ENCODE peak calls at places on chromosome 6, in eight cellular contexts. One of them, this sample, is unnamed.

GRCh38 chr6:11103065-11103464 is 8.5 kb downstream of the ERVFRD-1 start:
- DNase-seq in epithelial cell of esophagus: no peak
- DNase-seq in AG04449: no peak
- DNase-seq in AG04450: no peak
- DNase-seq in fibroblast of lung: no peak
- DNase-seq in breast epithelium: no peak
- DNase-seq in fibroblast of pulmonary artery: no peak
- DNase-seq in hepatocyte: no peak
- DNase-seq in this sample: no peak

GRCh38 chr6:133396630-133397335 is 155.6 kb downstream of the EYA4 start:
- DNase-seq in breast epithelium: no peak
- DNase-seq in epithelial cell of esophagus: no peak
- DNase-seq in fibroblast of pulmonary artery: no peak
- DNase-seq in AG04449: no peak
- DNase-seq in AG04450: no peak
- DNase-seq in fibroblast of lung: no peak
- DNase-seq in hepatocyte: no peak
- DNase-seq in this sample: no peak

GRCh38 chr6:38039497-38039896 is 220.0 kb downstream of the ZFAND3 start:
- DNase-seq in breast epithelium: no peak
- DNase-seq in fibroblast of lung: no peak
- DNase-seq in hepatocyte: no peak
- DNase-seq in fibroblast of pulmonary artery: no peak
- DNase-seq in epithelial cell of esophagus: no peak
- DNase-seq in AG04449: no peak
- DNase-seq in AG04450: no peak
- DNase-seq in this sample: no peak

GRCh38 chr6:75657327-75657726 is 55.6 kb downstream of the SENP6 start:
- DNase-seq in fibroblast of pulmonary artery: no peak
- DNase-seq in epithelial cell of esophagus: no peak
- DNase-seq in breast epithelium: no peak
- DNase-seq in fibroblast of lung: no peak
- DNase-seq in AG04450: no peak
- DNase-seq in AG04449: no peak
- DNase-seq in hepatocyte: no peak
- DNase-seq in this sample: no peak

GRCh38 chr6:104182811-104183210 is 676.9 kb downstream of the HACE1 start:
- DNase-seq in epithelial cell of esophagus: peak; percentile 89
- DNase-seq in breast epithelium: no peak
- DNase-seq in AG04450: no peak
- DNase-seq in fibroblast of pulmonary artery: peak; percentile 40
- DNase-seq in AG04449: no peak
- DNase-seq in hepatocyte: peak; percentile 9
- DNase-seq in fibroblast of lung: no peak
- DNase-seq in this sample: peak; percentile 19

GRCh38 chr6:121430514-121431460 is 4.7 kb upstream of the GJA1 start:
- DNase-seq in hepatocyte: peak; percentile 59
- DNase-seq in epithelial cell of esophagus: peak; percentile 55
- DNase-seq in fibroblast of lung: peak; percentile 66
- DNase-seq in AG04449: no peak
- DNase-seq in breast epithelium: no peak
- DNase-seq in fibroblast of pulmonary artery: peak; percentile 78
- DNase-seq in AG04450: peak; percentile 20
- DNase-seq in this sample: no peak

GRCh38 chr6:168746013-168746412 is 305.0 kb downstream of the SMOC2 start:
- DNase-seq in breast epithelium: no peak
- DNase-seq in AG04449: no peak
- DNase-seq in fibroblast of pulmonary artery: no peak
- DNase-seq in hepatocyte: no peak
- DNase-seq in fibroblast of lung: no peak
- DNase-seq in AG04450: no peak
- DNase-seq in epithelial cell of esophagus: no peak
- DNase-seq in this sample: no peak

GRCh38 chr6:37648465-37649330 is 49.0 kb downstream of the MDGA1 start:
- DNase-seq in hepatocyte: peak; percentile 48
- DNase-seq in epithelial cell of esophagus: peak; percentile 84
- DNase-seq in fibroblast of pulmonary artery: no peak
- DNase-seq in fibroblast of lung: no peak
- DNase-seq in AG04450: no peak
- DNase-seq in AG04449: no peak
- DNase-seq in breast epithelium: no peak
- DNase-seq in this sample: no peak

GRCh38 chr6:163793584-163793983 is 379.1 kb downstream of the QKI start:
- DNase-seq in epithelial cell of esophagus: peak; percentile 90
- DNase-seq in breast epithelium: no peak
- DNase-seq in fibroblast of lung: peak; percentile 42
- DNase-seq in AG04450: no peak
- DNase-seq in AG04449: peak; percentile 46
- DNase-seq in fibroblast of pulmonary artery: peak; percentile 6
- DNase-seq in hepatocyte: peak; percentile 68
- DNase-seq in this sample: peak; percentile 34

GRCh38 chr6:135250234-135250633 is 69.1 kb downstream of the MYB start:
- DNase-seq in AG04450: no peak
- DNase-seq in fibroblast of pulmonary artery: no peak
- DNase-seq in breast epithelium: no peak
- DNase-seq in AG04449: no peak
- DNase-seq in epithelial cell of esophagus: no peak
- DNase-seq in fibroblast of lung: no peak
- DNase-seq in hepatocyte: no peak
- DNase-seq in this sample: no peak

GRCh38 chr6:106773956-106774629 is 144.7 kb downstream of the QRSL1 start:
- DNase-seq in fibroblast of lung: no peak
- DNase-seq in breast epithelium: no peak
- DNase-seq in epithelial cell of esophagus: no peak
- DNase-seq in AG04449: no peak
- DNase-seq in AG04450: no peak
- DNase-seq in hepatocyte: peak; percentile 49
- DNase-seq in fibroblast of pulmonary artery: no peak
- DNase-seq in this sample: no peak

GRCh38 chr6:38080889-38081288 is 261.4 kb downstream of the ZFAND3 start:
- DNase-seq in hepatocyte: peak; percentile 19
- DNase-seq in epithelial cell of esophagus: peak; percentile 43
- DNase-seq in AG04450: no peak
- DNase-seq in breast epithelium: no peak
- DNase-seq in fibroblast of pulmonary artery: peak; percentile 39
- DNase-seq in fibroblast of lung: peak; percentile 30
- DNase-seq in AG04449: no peak
- DNase-seq in this sample: no peak

GRCh38 chr6:129849456-129849855 is 11.7 kb downstream of the TMEM244 start:
- DNase-seq in AG04449: no peak
- DNase-seq in epithelial cell of esophagus: peak; percentile 96
- DNase-seq in hepatocyte: no peak
- DNase-seq in fibroblast of lung: peak; percentile 92
- DNase-seq in breast epithelium: no peak
- DNase-seq in fibroblast of pulmonary artery: peak; percentile 91
- DNase-seq in AG04450: no peak
- DNase-seq in this sample: no peak

GRCh38 chr6:17289491-17290106 is 8.4 kb downstream of the RBM24 start:
- DNase-seq in fibroblast of lung: peak; percentile 45
- DNase-seq in AG04449: no peak
- DNase-seq in breast epithelium: no peak
- DNase-seq in epithelial cell of esophagus: peak; percentile 54
- DNase-seq in hepatocyte: peak; percentile 64
- DNase-seq in AG04450: no peak
- DNase-seq in fibroblast of pulmonary artery: peak; percentile 25
- DNase-seq in this sample: no peak

GRCh38 chr6:82840571-82840970 is 225.1 kb downstream of the UBE3D start:
- DNase-seq in fibroblast of pulmonary artery: no peak
- DNase-seq in breast epithelium: no peak
- DNase-seq in epithelial cell of esophagus: no peak
- DNase-seq in fibroblast of lung: no peak
- DNase-seq in hepatocyte: no peak
- DNase-seq in AG04450: no peak
- DNase-seq in AG04449: no peak
- DNase-seq in this sample: peak; percentile 49

GRCh38 chr6:41680182-41680965 is 42.1 kb downstream of the MDFI start:
- DNase-seq in AG04450: no peak
- DNase-seq in hepatocyte: no peak
- DNase-seq in breast epithelium: no peak
- DNase-seq in epithelial cell of esophagus: no peak
- DNase-seq in AG04449: no peak
- DNase-seq in fibroblast of lung: no peak
- DNase-seq in fibroblast of pulmonary artery: no peak
- DNase-seq in this sample: no peak

GRCh38 chr6:14889172-14889571 is 356.7 kb upstream of the JARID2 start:
- DNase-seq in hepatocyte: peak; percentile 44
- DNase-seq in fibroblast of lung: peak; percentile 62
- DNase-seq in AG04449: no peak
- DNase-seq in AG04450: no peak
- DNase-seq in fibroblast of pulmonary artery: peak; percentile 40
- DNase-seq in breast epithelium: no peak
- DNase-seq in epithelial cell of esophagus: peak; percentile 44
- DNase-seq in this sample: no peak

GRCh38 chr6:148435386-148435785 is 92.7 kb downstream of the SASH1 start:
- DNase-seq in breast epithelium: no peak
- DNase-seq in hepatocyte: no peak
- DNase-seq in AG04449: no peak
- DNase-seq in fibroblast of lung: peak; percentile 73
- DNase-seq in AG04450: no peak
- DNase-seq in fibroblast of pulmonary artery: peak; percentile 76
- DNase-seq in epithelial cell of esophagus: peak; percentile 15
- DNase-seq in this sample: no peak

GRCh38 chr6:81773887-81774286 is 21.4 kb upstream of the TENT5A start:
- DNase-seq in AG04450: no peak
- DNase-seq in AG04449: no peak
- DNase-seq in fibroblast of lung: no peak
- DNase-seq in fibroblast of pulmonary artery: no peak
- DNase-seq in hepatocyte: no peak
- DNase-seq in epithelial cell of esophagus: no peak
- DNase-seq in breast epithelium: no peak
- DNase-seq in this sample: no peak

DNA sequence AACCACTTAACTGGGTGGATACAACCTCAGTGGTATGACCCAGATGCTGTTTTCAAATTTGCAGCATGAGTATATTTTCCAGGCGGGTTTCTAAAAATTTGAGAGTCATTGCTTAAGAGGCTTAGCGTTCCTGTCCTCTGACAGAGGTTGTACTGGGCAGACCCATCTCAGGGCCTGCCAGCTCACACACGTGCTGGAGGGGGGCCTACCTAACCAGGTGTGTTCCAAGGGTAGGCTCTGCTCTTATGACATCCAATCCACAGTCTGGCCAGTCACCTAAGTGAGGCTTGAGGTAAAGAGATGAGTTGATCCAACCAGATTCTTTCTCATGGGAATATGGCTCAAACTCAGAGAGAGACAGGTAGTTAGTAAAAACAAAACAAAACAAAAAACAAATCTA is 1.3 kb downstream of the LYRM4 start:
- DNase-seq in hepatocyte: no peak
- DNase-seq in AG04449: no peak
- DNase-seq in breast epithelium: no peak
- DNase-seq in fibroblast of pulmonary artery: no peak
- DNase-seq in fibroblast of lung: no peak
- DNase-seq in epithelial cell of esophagus: peak; percentile 32
- DNase-seq in AG04450: no peak
- DNase-seq in this sample: no peak
- H3K4me3 ChIP-seq in hepatocyte: no peak overlapping the region
- H3K4me3 ChIP-seq in AG04449: peak overlapping the region; percentile 94
- H3K4me3 ChIP-seq in breast epithelium: peak overlapping the region; percentile 71
- H3K4me3 ChIP-seq in fibroblast of pulmonary artery: peak overlapping the region; percentile 81
- H3K4me3 ChIP-seq in fibroblast of lung: no peak overlapping the region
- H3K4me3 ChIP-seq in epithelial cell of esophagus: peak overlapping the region; percentile 66
- H3K4me3 ChIP-seq in AG04450: peak overlapping the region; percentile 14
- H3K4me3 ChIP-seq in this sample: no peak overlapping the region

GRCh38 chr6:52946301-52946700 is 36.8 kb upstream of the GSTA3 start:
- DNase-seq in hepatocyte: peak; percentile 61
- DNase-seq in AG04449: no peak
- DNase-seq in breast epithelium: no peak
- DNase-seq in fibroblast of pulmonary artery: no peak
- DNase-seq in fibroblast of lung: no peak
- DNase-seq in epithelial cell of esophagus: no peak
- DNase-seq in AG04450: no peak
- DNase-seq in this sample: no peak
- TF ChIP-seq CTCF in hepatocyte: no peak
- TF ChIP-seq CTCF in AG04449: no peak
- TF ChIP-seq CTCF in breast epithelium: no peak
- TF ChIP-seq CTCF in fibroblast of pulmonary artery: no peak
- TF ChIP-seq CTCF in fibroblast of lung: no peak
- TF ChIP-seq CTCF in epithelial cell of esophagus: no peak
- TF ChIP-seq CTCF in AG04450: no peak
- TF ChIP-seq CTCF in this sample: no peak

GRCh38 chr6:123655520-123656306 is 19.0 kb upstream of the TRDN start:
- DNase-seq in fibroblast of pulmonary artery: no peak
- DNase-seq in AG04449: no peak
- DNase-seq in breast epithelium: no peak
- DNase-seq in AG04450: no peak
- DNase-seq in fibroblast of lung: peak; percentile 12
- DNase-seq in epithelial cell of esophagus: no peak
- DNase-seq in hepatocyte: no peak
- DNase-seq in this sample: no peak
- H3K4me3 ChIP-seq in fibroblast of pulmonary artery: no peak overlapping the region
- H3K4me3 ChIP-seq in AG04449: no peak overlapping the region
- H3K4me3 ChIP-seq in breast epithelium: peak overlapping the region; percentile 25
- H3K4me3 ChIP-seq in AG04450: no peak overlapping the region
- H3K4me3 ChIP-seq in fibroblast of lung: no peak overlapping the region
- H3K4me3 ChIP-seq in epithelial cell of esophagus: no peak overlapping the region
- H3K4me3 ChIP-seq in hepatocyte: no peak overlapping the region
- H3K4me3 ChIP-seq in this sample: no peak overlapping the region

GRCh38 chr6:44740566-44741120 is 353.1 kb downstream of the CDC5L start:
- DNase-seq in fibroblast of pulmonary artery: no peak
- DNase-seq in fibroblast of lung: no peak
- DNase-seq in epithelial cell of esophagus: no peak
- DNase-seq in hepatocyte: no peak
- DNase-seq in AG04450: no peak
- DNase-seq in AG04449: no peak
- DNase-seq in breast epithelium: no peak
- DNase-seq in this sample: no peak

GRCh38 chr6:44737829-44738528 is 350.5 kb downstream of the CDC5L start:
- DNase-seq in fibroblast of pulmonary artery: no peak
- DNase-seq in fibroblast of lung: no peak
- DNase-seq in breast epithelium: no peak
- DNase-seq in AG04449: no peak
- DNase-seq in epithelial cell of esophagus: no peak
- DNase-seq in hepatocyte: no peak
- DNase-seq in AG04450: no peak
- DNase-seq in this sample: no peak

GRCh38 chr6:44739163-44739562 is 351.7 kb downstream of the CDC5L start:
- DNase-seq in hepatocyte: no peak
- DNase-seq in epithelial cell of esophagus: no peak
- DNase-seq in AG04449: no peak
- DNase-seq in breast epithelium: no peak
- DNase-seq in fibroblast of pulmonary artery: peak; percentile 49
- DNase-seq in fibroblast of lung: no peak
- DNase-seq in AG04450: no peak
- DNase-seq in this sample: no peak

GRCh38 chr6:44737349-44737748 is 349.8 kb downstream of the CDC5L start:
- DNase-seq in epithelial cell of esophagus: no peak
- DNase-seq in AG04449: no peak
- DNase-seq in AG04450: no peak
- DNase-seq in hepatocyte: no peak
- DNase-seq in breast epithelium: no peak
- DNase-seq in fibroblast of pulmonary artery: no peak
- DNase-seq in fibroblast of lung: no peak
- DNase-seq in this sample: no peak

DNA sequence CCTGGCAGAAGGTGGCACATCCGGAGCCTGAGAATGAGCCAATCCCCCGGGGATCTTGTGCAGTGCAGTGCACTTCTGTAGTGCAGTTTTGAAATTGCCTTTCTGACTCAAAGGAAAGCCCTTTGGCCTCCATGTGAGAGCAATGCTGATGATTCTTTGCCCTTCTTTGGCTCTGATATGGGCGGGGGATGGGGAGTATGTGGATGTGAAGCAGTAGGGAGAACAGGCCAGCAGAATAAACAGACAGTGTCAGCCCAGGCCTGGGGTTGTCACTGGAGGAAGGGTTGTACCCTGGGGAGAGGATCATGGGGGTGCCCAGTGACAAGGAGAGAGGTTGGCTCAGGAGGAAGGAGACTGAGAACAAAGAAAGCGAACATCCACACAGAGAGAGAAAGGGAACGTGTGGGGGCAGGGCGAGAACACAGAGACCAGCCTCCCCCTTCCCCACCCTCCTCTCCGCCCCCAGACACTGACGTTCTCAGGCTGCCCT is 351.2 kb downstream of the CDC5L start:
- DNase-seq in fibroblast of lung: peak; percentile 77
- DNase-seq in fibroblast of pulmonary artery: peak; percentile 63
- DNase-seq in breast epithelium: no peak
- DNase-seq in AG04449: peak; percentile 42
- DNase-seq in hepatocyte: peak; percentile 80
- DNase-seq in AG04450: no peak
- DNase-seq in epithelial cell of esophagus: peak; percentile 60
- DNase-seq in this sample: no peak
- TF ChIP-seq CTCF in fibroblast of lung: no peak
- TF ChIP-seq CTCF in fibroblast of pulmonary artery: no peak
- TF ChIP-seq CTCF in breast epithelium: no peak
- TF ChIP-seq CTCF in AG04449: no peak
- TF ChIP-seq CTCF in hepatocyte: no peak
- TF ChIP-seq CTCF in AG04450: no peak
- TF ChIP-seq CTCF in epithelial cell of esophagus: no peak
- TF ChIP-seq CTCF in this sample: no peak